ENCODE peak calls at places on chromosomes 13 and 19, in six cellular contexts. H is mesendoderm, G is aorta, S is fibroblast of the aortic adventitia, F is NCI-H1436, L is SW480. Z is an unnamed sample.

GRCh38 chr19:2166741-2167738 is 3.3 kb downstream of the DOT1L start:
- DNase-seq in F (no peak), H (no peak), S (peak; percentile 85), L (no peak), G (peak; percentile 95), Z (peak; percentile 82)

GRCh38 chr19:10520652-10521318 is 3.5 kb upstream of the S1PR5 start:
- DNase-seq in H (no peak), G (no peak), L (no peak), F (no peak), S (no peak), Z (no peak)

GRCh38 chr19:13848811-13849241 is 28.1 kb upstream of the NANOS3 start:
- DNase-seq in S (no peak), H (peak; percentile 72), G (no peak), L (no peak), F (no peak), Z (no peak)

GRCh38 chr13:44955421-44955820 is 33.9 kb downstream of the NUFIP1 start:
- DNase-seq in L (no peak), F (no peak), G (no peak), S (no peak), H (no peak), Z (no peak)

GRCh38 chr13:75481176-75482069 is 546 bp downstream of the TBC1D4 start:
- DNase-seq in G (peak; percentile 82), S (peak; percentile 17), H (peak; percentile 59), L (peak; percentile 75), F (peak; percentile 51), Z (peak; percentile 52)

GRCh38 chr13:25137624-25137892 is 34.5 kb downstream of the AMER2 start:
- DNase-seq in G (no peak), H (peak; percentile 51), F (no peak), L (no peak), S (no peak), Z (no peak)

GRCh38 chr13:25882732-25883357 is 169.0 kb downstream of the SHISA2 start:
- DNase-seq in L (no peak), F (no peak), H (peak; percentile 22), S (no peak), G (no peak), Z (no peak)

GRCh38 chr19:990119-990571 is 6.0 kb downstream of the WDR18 start:
- DNase-seq in S (no peak), L (no peak), G (no peak), H (peak; percentile 42), F (no peak), Z (no peak)

GRCh38 chr19:35042056-35042730 is 672 bp downstream of the HPN start:
- DNase-seq in L (no peak), F (no peak), G (no peak), H (no peak), S (no peak), Z (no peak)

GRCh38 chr19:58317481-58318072 is 9.2 kb upstream of the ZSCAN22 start:
- DNase-seq in L (no peak), F (no peak), H (peak; percentile 42), G (no peak), S (peak; percentile 62), Z (peak; percentile 38)

GRCh38 chr19:38228491-38229439 is 4.7 kb upstream of the DPF1 start:
- DNase-seq in F (peak; percentile 35), L (no peak), G (no peak), H (peak; percentile 63), S (no peak), Z (no peak)

GRCh38 chr13:30415430-30416030 is 6.8 kb upstream of the UBE2L5 start:
- DNase-seq in G (no peak), F (no peak), L (no peak), S (no peak), H (no peak), Z (no peak)

GRCh38 chr19:4369888-4370260 is 26.5 kb downstream of the MPND start:
- DNase-seq in L (peak; percentile 57), S (no peak), H (peak; percentile 54), G (no peak), F (no peak), Z (peak; percentile 62)

GRCh38 chr19:18961767-18962423 is 20.9 kb upstream of the HOMER3 start:
- DNase-seq in G (no peak), L (peak; percentile 50), H (peak; percentile 82), S (no peak), F (peak; percentile 71), Z (no peak)

GRCh38 chr19:38670921-38671398 is 23.5 kb downstream of the ACTN4 start:
- DNase-seq in F (no peak), L (peak; percentile 97), G (no peak), H (no peak), S (no peak), Z (no peak)

GRCh38 chr13:110442946-110443632 is 118.4 kb downstream of the RAB20 start:
- DNase-seq in S (peak; percentile 56), L (peak; percentile 41), H (no peak), G (no peak), F (no peak), Z (peak; percentile 34)

GRCh38 chr19:4284176-4284958 is 5.3 kb downstream of the SHD start:
- DNase-seq in H (peak; percentile 88), F (no peak), G (no peak), S (no peak), L (peak; percentile 83), Z (no peak)

GRCh38 chr13:106906431-106906996 is 338.6 kb upstream of the ARGLU1 start:
- DNase-seq in S (no peak), F (no peak), L (no peak), H (no peak), G (no peak), Z (no peak)

GRCh38 chr19:50514346-50515167 is 844 bp upstream of the ASPDH start:
- DNase-seq in F (peak; percentile 94), H (no peak), G (peak; percentile 65), S (no peak), L (no peak), Z (no peak)

GRCh38 chr19:13104848-13105646 is 2.4 kb upstream of the LYL1 start:
- DNase-seq in H (no peak), L (no peak), F (no peak), G (no peak), S (no peak), Z (no peak)

GRCh38 chr19:17076539-17076919 is 952 bp downstream of the MYO9B start:
- DNase-seq in S (no peak), H (peak; percentile 46), F (no peak), L (no peak), G (no peak), Z (peak; percentile 19)

GRCh38 chr19:46979103-46979769 is 40.4 kb upstream of the NPAS1 start:
- DNase-seq in H (peak; percentile 53), G (no peak), F (no peak), L (no peak), S (no peak), Z (no peak)

GRCh38 chr19:50969413-50969760 is at the start of gene KLK6:
- DNase-seq in S (no peak), H (no peak), L (peak; percentile 99), F (no peak), G (peak; percentile 62), Z (no peak)

GRCh38 chr13:24943136-24943535 is 152.8 kb upstream of the PABPC3 start:
- DNase-seq in S (no peak), F (no peak), H (no peak), G (no peak), L (no peak), Z (no peak)

GRCh38 chr13:32390484-32390883 is 37.4 kb downstream of the N4BP2L1 start:
- DNase-seq in F (no peak), G (no peak), H (no peak), S (no peak), L (no peak), Z (no peak)

GRCh38 chr19:53915000-53915399 is 5.9 kb downstream of the CACNG7 start:
- DNase-seq in S (no peak), F (no peak), H (peak; percentile 57), G (no peak), L (no peak), Z (no peak)

GRCh38 chr13:27302643-27303262 is 32.1 kb downstream of the RASL11A start:
- DNase-seq in H (no peak), L (no peak), S (no peak), G (no peak), F (no peak), Z (no peak)

GRCh38 chr19:4416268-4416667 is 13.8 kb downstream of the CHAF1A start:
- DNase-seq in S (no peak), F (no peak), L (no peak), H (no peak), G (no peak), Z (no peak)

GRCh38 chr19:45506991-45507863 is at the start of gene VASP:
- DNase-seq in F (peak; percentile 70), L (peak; percentile 95), H (peak; percentile 95), S (peak; percentile 81), G (peak; percentile 95), Z (peak; percentile 78)

GRCh38 chr13:91955546-91956355 is 557.3 kb downstream of the GPC5 start:
- DNase-seq in G (no peak), F (no peak), S (no peak), L (no peak), H (peak; percentile 25), Z (no peak)

GRCh38 chr13:23436680-23437079 is 3.2 kb upstream of the SACS start:
- DNase-seq in L (no peak), G (no peak), S (no peak), F (no peak), H (no peak), Z (no peak)

GRCh38 chr13:66076417-66076816 is 1153.7 kb downstream of the PCDH9 start:
- DNase-seq in G (no peak), F (no peak), L (no peak), S (peak; percentile 52), H (no peak), Z (no peak)

GRCh38 chr19:16584825-16585801 is 12.9 kb upstream of the SLC35E1 start:
- DNase-seq in H (no peak), F (no peak), L (no peak), G (no peak), S (no peak), Z (no peak)

GRCh38 chr13:44302233-44302632 is 71.4 kb upstream of the SERP2 start:
- DNase-seq in L (no peak), G (no peak), H (no peak), F (no peak), S (peak; percentile 79), Z (no peak)

GRCh38 chr19:8580710-8581281 is 3.6 kb upstream of the MYO1F start:
- DNase-seq in H (peak; percentile 90), S (peak; percentile 76), G (peak; percentile 93), L (peak; percentile 60), F (peak; percentile 62), Z (peak; percentile 57)